ENCODE peak calls at places on chromosomes 11 and 22, in five cellular contexts. One of them, this sample, is unnamed.

GRCh38 chr11:69301491-69302401 is 7.8 kb downstream of the MYEOV start:
- DNase-seq in fibroblast of lung: peak
- DNase-seq in type B pancreatic cell: no peak
- DNase-seq in heart left ventricle: no peak
- DNase-seq in B cell: no peak
- DNase-seq in this sample: no peak

GRCh38 chr11:96001037-96001436 is 77.1 kb upstream of the MTMR2 start:
- DNase-seq in fibroblast of lung: peak
- DNase-seq in type B pancreatic cell: no peak
- DNase-seq in heart left ventricle: peak
- DNase-seq in B cell: no peak
- DNase-seq in this sample: no peak

GRCh38 chr22:20565079-20565734 is 57.8 kb downstream of the MED15 start:
- DNase-seq in fibroblast of lung: peak
- DNase-seq in type B pancreatic cell: no peak
- DNase-seq in heart left ventricle: no peak
- DNase-seq in B cell: no peak
- DNase-seq in this sample: no peak

GRCh38 chr11:104713366-104713765 is 184.9 kb downstream of the CASP12 start:
- DNase-seq in fibroblast of lung: peak
- DNase-seq in type B pancreatic cell: no peak
- DNase-seq in heart left ventricle: no peak
- DNase-seq in B cell: no peak
- DNase-seq in this sample: no peak

GRCh38 chr11:78704811-78705210 is 130.1 kb upstream of the NARS2 start:
- DNase-seq in fibroblast of lung: no peak
- DNase-seq in type B pancreatic cell: no peak
- DNase-seq in heart left ventricle: no peak
- DNase-seq in B cell: no peak
- DNase-seq in this sample: no peak

GRCh38 chr11:47204633-47204989 is 10.2 kb upstream of the DDB2 start:
- DNase-seq in fibroblast of lung: peak
- DNase-seq in type B pancreatic cell: no peak
- DNase-seq in heart left ventricle: no peak
- DNase-seq in B cell: no peak
- DNase-seq in this sample: no peak

GRCh38 chr11:59180168-59180567 is 8.2 kb downstream of the DTX4 start:
- DNase-seq in fibroblast of lung: no peak
- DNase-seq in type B pancreatic cell: no peak
- DNase-seq in heart left ventricle: no peak
- DNase-seq in B cell: no peak
- DNase-seq in this sample: no peak

GRCh38 chr11:117128289-117128688 is 15.8 kb upstream of the PAFAH1B2 start:
- DNase-seq in fibroblast of lung: no peak
- DNase-seq in type B pancreatic cell: no peak
- DNase-seq in heart left ventricle: no peak
- DNase-seq in B cell: no peak
- DNase-seq in this sample: no peak

GRCh38 chr11:113356203-113356602 is 31.4 kb upstream of the ANKK1 start:
- DNase-seq in fibroblast of lung: no peak
- DNase-seq in type B pancreatic cell: no peak
- DNase-seq in heart left ventricle: no peak
- DNase-seq in B cell: no peak
- DNase-seq in this sample: no peak

GRCh38 chr11:47359586-47359985 is 7.1 kb upstream of the MYBPC3 start:
- DNase-seq in fibroblast of lung: no peak
- DNase-seq in type B pancreatic cell: no peak
- DNase-seq in heart left ventricle: peak
- DNase-seq in B cell: no peak
- DNase-seq in this sample: no peak

GRCh38 chr11:35664977-35665441 is 2.4 kb downstream of the TRIM44 start:
- DNase-seq in fibroblast of lung: no peak
- DNase-seq in type B pancreatic cell: no peak
- DNase-seq in heart left ventricle: no peak
- DNase-seq in B cell: no peak
- DNase-seq in this sample: no peak

GRCh38 chr11:86248609-86249008 is 4.1 kb downstream of the EED start:
- DNase-seq in fibroblast of lung: no peak
- DNase-seq in type B pancreatic cell: no peak
- DNase-seq in heart left ventricle: no peak
- DNase-seq in B cell: no peak
- DNase-seq in this sample: no peak

GRCh38 chr22:49964493-49965290 is 4.1 kb downstream of the PIM3 start:
- DNase-seq in fibroblast of lung: no peak
- DNase-seq in type B pancreatic cell: no peak
- DNase-seq in heart left ventricle: peak
- DNase-seq in B cell: peak
- DNase-seq in this sample: peak

GRCh38 chr11:35418847-35419712 is at the start of gene SLC1A2:
- DNase-seq in fibroblast of lung: no peak
- DNase-seq in type B pancreatic cell: peak
- DNase-seq in heart left ventricle: peak
- DNase-seq in B cell: no peak
- DNase-seq in this sample: peak

GRCh38 chr11:94849836-94850235 is 81.7 kb downstream of the AMOTL1 start:
- DNase-seq in fibroblast of lung: no peak
- DNase-seq in type B pancreatic cell: no peak
- DNase-seq in heart left ventricle: peak
- DNase-seq in B cell: no peak
- DNase-seq in this sample: no peak

GRCh38 chr22:24191893-24192292 is 10.6 kb downstream of the SUSD2 start:
- DNase-seq in fibroblast of lung: no peak
- DNase-seq in type B pancreatic cell: no peak
- DNase-seq in heart left ventricle: no peak
- DNase-seq in B cell: no peak
- DNase-seq in this sample: no peak
- TF ChIP-seq CTCF in fibroblast of lung: no peak
- TF ChIP-seq CTCF in type B pancreatic cell: no peak
- TF ChIP-seq CTCF in heart left ventricle: no peak
- TF ChIP-seq CTCF in B cell: no peak
- TF ChIP-seq CTCF in this sample: no peak

GRCh38 chr11:18698341-18699268 is at the start of gene TMEM86A:
- DNase-seq in fibroblast of lung: peak
- DNase-seq in type B pancreatic cell: peak
- DNase-seq in heart left ventricle: peak
- DNase-seq in B cell: peak
- DNase-seq in this sample: peak
- TF ChIP-seq CTCF in fibroblast of lung: no peak
- TF ChIP-seq CTCF in type B pancreatic cell: no peak
- TF ChIP-seq CTCF in heart left ventricle: no peak
- TF ChIP-seq CTCF in B cell: no peak
- TF ChIP-seq CTCF in this sample: no peak

DNA sequence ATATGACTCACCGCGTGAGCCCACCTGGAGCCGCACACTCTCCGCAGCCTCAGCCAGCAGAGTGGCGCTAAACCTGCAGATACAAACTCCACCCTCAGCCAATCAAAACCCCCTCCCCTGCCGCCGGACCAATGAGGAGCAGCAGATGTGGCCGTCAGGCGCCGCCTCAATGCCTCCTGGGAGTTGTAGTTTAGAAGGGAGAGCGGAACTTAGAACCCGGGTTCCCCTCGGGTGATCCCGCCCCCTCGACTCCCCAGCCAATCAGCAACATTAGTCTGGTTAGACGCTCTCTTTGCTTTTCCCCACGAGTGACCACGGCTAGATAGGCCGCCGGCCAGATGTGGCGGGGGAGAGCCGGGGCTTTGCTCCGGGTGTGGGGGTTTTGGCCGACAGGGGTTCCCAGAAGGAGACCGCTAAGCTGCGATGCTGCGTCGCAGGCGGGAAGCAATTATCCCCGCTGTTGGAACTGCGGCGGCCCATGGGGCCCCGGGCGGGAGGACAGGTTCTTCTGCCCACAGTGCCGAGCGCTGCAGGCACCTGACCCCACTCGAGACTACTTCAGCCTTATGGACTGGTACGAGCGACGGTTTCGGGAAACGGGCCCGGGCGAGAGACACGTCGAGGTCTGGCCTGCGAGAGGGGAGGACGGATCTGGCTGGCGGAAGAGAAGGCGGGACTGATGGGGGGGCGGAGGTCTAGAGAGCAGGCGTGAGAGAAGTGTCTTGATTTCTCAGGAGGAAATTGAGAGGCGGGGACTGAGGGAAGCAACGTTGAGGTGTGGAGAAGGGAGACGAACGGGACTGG is at the start of the genes CHEK2 and HSCB:
- DNase-seq in fibroblast of lung: peak
- DNase-seq in type B pancreatic cell: peak
- DNase-seq in heart left ventricle: peak
- DNase-seq in B cell: peak
- DNase-seq in this sample: peak
- TF ChIP-seq CTCF in fibroblast of lung: no peak
- TF ChIP-seq CTCF in type B pancreatic cell: peak
- TF ChIP-seq CTCF in heart left ventricle: no peak
- TF ChIP-seq CTCF in B cell: no peak
- TF ChIP-seq CTCF in this sample: no peak

GRCh38 chr11:120335928-120336640 is at the start of gene ARHGEF12:
- DNase-seq in fibroblast of lung: peak
- DNase-seq in type B pancreatic cell: peak
- DNase-seq in heart left ventricle: peak
- DNase-seq in B cell: peak
- DNase-seq in this sample: peak
- TF ChIP-seq CTCF in fibroblast of lung: peak
- TF ChIP-seq CTCF in type B pancreatic cell: peak
- TF ChIP-seq CTCF in heart left ventricle: no peak
- TF ChIP-seq CTCF in B cell: no peak
- TF ChIP-seq CTCF in this sample: no peak

GRCh38 chr11:66868726-66869291 is 11.9 kb downstream of the LRFN4 start:
- DNase-seq in fibroblast of lung: no peak
- DNase-seq in type B pancreatic cell: no peak
- DNase-seq in heart left ventricle: no peak
- DNase-seq in B cell: peak
- DNase-seq in this sample: peak
- TF ChIP-seq CTCF in fibroblast of lung: no peak
- TF ChIP-seq CTCF in type B pancreatic cell: peak
- TF ChIP-seq CTCF in heart left ventricle: no peak
- TF ChIP-seq CTCF in B cell: peak
- TF ChIP-seq CTCF in this sample: peak

GRCh38 chr22:37508431-37508963 is 10.7 kb downstream of the CARD10 start:
- DNase-seq in fibroblast of lung: no peak
- DNase-seq in type B pancreatic cell: no peak
- DNase-seq in heart left ventricle: peak
- DNase-seq in B cell: no peak
- DNase-seq in this sample: no peak
- TF ChIP-seq CTCF in fibroblast of lung: no peak
- TF ChIP-seq CTCF in type B pancreatic cell: peak
- TF ChIP-seq CTCF in heart left ventricle: peak
- TF ChIP-seq CTCF in B cell: no peak
- TF ChIP-seq CTCF in this sample: no peak

DNA sequence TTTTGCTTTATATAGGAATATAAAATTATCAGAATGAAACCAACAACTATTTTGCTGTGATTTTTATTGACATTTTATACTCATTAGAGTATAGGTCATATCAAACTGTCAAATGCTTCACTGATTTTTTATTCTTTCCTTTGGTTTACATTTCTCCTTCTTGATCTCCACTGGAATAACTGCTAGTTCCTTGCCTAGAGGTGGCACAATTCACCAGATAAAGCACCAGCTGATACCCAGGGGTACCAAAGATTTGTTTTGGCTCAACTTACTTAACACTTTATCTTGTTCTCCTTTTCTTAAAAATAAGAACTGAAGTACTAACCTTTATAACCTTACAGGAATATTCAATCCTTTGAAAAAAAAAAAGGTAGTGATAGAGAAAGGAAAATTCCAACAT is 725.1 kb upstream of the CHORDC1 start:
- DNase-seq in fibroblast of lung: peak
- DNase-seq in type B pancreatic cell: no peak
- DNase-seq in heart left ventricle: no peak
- DNase-seq in B cell: no peak
- DNase-seq in this sample: no peak
- TF ChIP-seq CTCF in fibroblast of lung: no peak
- TF ChIP-seq CTCF in type B pancreatic cell: no peak
- TF ChIP-seq CTCF in heart left ventricle: no peak
- TF ChIP-seq CTCF in B cell: no peak
- TF ChIP-seq CTCF in this sample: no peak

GRCh38 chr11:64225608-64226506 is at the start of the genes NUDT22 and TRPT1:
- DNase-seq in fibroblast of lung: peak
- DNase-seq in type B pancreatic cell: peak
- DNase-seq in heart left ventricle: peak
- DNase-seq in B cell: peak
- DNase-seq in this sample: peak
- TF ChIP-seq CTCF in fibroblast of lung: peak
- TF ChIP-seq CTCF in type B pancreatic cell: peak
- TF ChIP-seq CTCF in heart left ventricle: no peak
- TF ChIP-seq CTCF in B cell: peak
- TF ChIP-seq CTCF in this sample: peak

DNA sequence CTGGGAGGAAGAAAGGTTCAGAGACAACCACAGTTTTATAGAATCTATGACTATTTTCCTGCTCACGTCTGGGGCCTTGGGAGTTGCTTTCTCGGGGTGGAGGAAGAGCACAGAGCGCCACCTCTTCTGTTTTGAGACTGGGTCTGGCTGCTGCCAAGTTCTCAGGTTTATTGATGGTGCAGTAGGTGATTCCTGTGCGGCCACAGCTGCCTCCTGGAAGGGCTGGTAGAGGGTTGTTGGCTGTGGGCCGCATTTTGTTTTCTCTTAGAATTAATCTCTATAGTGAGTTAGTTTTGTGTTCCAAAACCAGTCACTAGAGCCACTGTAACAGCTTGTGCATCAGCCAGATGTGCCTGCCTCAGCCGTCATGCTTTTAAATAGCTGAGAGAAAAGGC is 12.9 kb downstream of the TBC1D22A start:
- DNase-seq in fibroblast of lung: no peak
- DNase-seq in type B pancreatic cell: no peak
- DNase-seq in heart left ventricle: no peak
- DNase-seq in B cell: no peak
- DNase-seq in this sample: no peak
- TF ChIP-seq CTCF in fibroblast of lung: no peak
- TF ChIP-seq CTCF in type B pancreatic cell: no peak
- TF ChIP-seq CTCF in heart left ventricle: no peak
- TF ChIP-seq CTCF in B cell: no peak
- TF ChIP-seq CTCF in this sample: no peak

GRCh38 chr11:111528557-111528956 is 12.0 kb upstream of the LAYN start:
- DNase-seq in fibroblast of lung: no peak
- DNase-seq in type B pancreatic cell: no peak
- DNase-seq in heart left ventricle: no peak
- DNase-seq in B cell: no peak
- DNase-seq in this sample: no peak
- TF ChIP-seq CTCF in fibroblast of lung: no peak
- TF ChIP-seq CTCF in type B pancreatic cell: no peak
- TF ChIP-seq CTCF in heart left ventricle: no peak
- TF ChIP-seq CTCF in B cell: no peak
- TF ChIP-seq CTCF in this sample: no peak

This sample was measured in glutamatergic neuron.